ENCODE peak calls at places on chromosomes 7 and 10, in six cellular contexts. Q is lung microvascular endothelial cell; E is Daoy; U is activated T-cell treated with anti-CD3 and anti-CD28 coated beads for 24 hours; T is stomach; C is activated naive CD8-positive, alpha-beta T cell treated with anti-CD3 and anti-CD28 coated beads, Interleukin-2, amount 50 U/mL, for 24 hours. O is an unnamed sample.

GRCh38 chr10:42875792-42876191 is 93.2 kb downstream of the BMS1 start:
- DNase-seq in Q (no peak), E (no peak), U (no peak), T (no peak), C (no peak), O (no peak)

GRCh38 chr7:139950881-139951525 is 111.7 kb downstream of the PARP12 start:
- DNase-seq in Q (no peak), E (no peak), U (no peak), T (no peak), C (no peak), O (no peak)

GRCh38 chr10:74963549-74963948 is 137.1 kb downstream of the KAT6B start:
- DNase-seq in Q (no peak), E (no peak), U (no peak), T (no peak), C (no peak), O (no peak)

GRCh38 chr10:18140149-18140956 is at the start of gene CACNB2:
- DNase-seq in Q (peak), E (peak), U (no peak), T (no peak), C (no peak), O (peak)

GRCh38 chr7:21507627-21508343 is 35.1 kb upstream of the DNAH11 start:
- DNase-seq in Q (peak), E (peak), U (peak), T (peak), C (peak), O (peak)

GRCh38 chr10:128839701-128840100 is 627.3 kb upstream of the MGMT start:
- DNase-seq in Q (no peak), E (no peak), U (no peak), T (no peak), C (no peak), O (no peak)

GRCh38 chr7:47039089-47039648 is 542.7 kb downstream of the TNS3 start:
- DNase-seq in Q (no peak), E (no peak), U (no peak), T (no peak), C (no peak), O (no peak)

GRCh38 chr10:119341236-119342016 is 134.1 kb downstream of the GRK5 start:
- DNase-seq in Q (peak), E (peak), U (peak), T (no peak), C (peak), O (no peak)

GRCh38 chr10:127978481-127978880 is 71.6 kb downstream of the PTPRE start:
- DNase-seq in Q (no peak), E (no peak), U (no peak), T (peak), C (no peak), O (no peak)

GRCh38 chr7:15755061-15755460 is 68.6 kb upstream of the MEOX2 start:
- DNase-seq in Q (no peak), E (no peak), U (no peak), T (no peak), C (no peak), O (no peak)

GRCh38 chr10:127506094-127506493 is 43.0 kb upstream of the NPS start:
- DNase-seq in Q (no peak), E (peak), U (no peak), T (no peak), C (no peak), O (no peak)

GRCh38 chr7:18457832-18458231 is 37.7 kb upstream of the HDAC9 start:
- DNase-seq in Q (peak), E (no peak), U (no peak), T (no peak), C (no peak), O (no peak)

GRCh38 chr7:38830826-38831225 is 78.2 kb downstream of the VPS41 start:
- DNase-seq in Q (no peak), E (no peak), U (no peak), T (no peak), C (no peak), O (no peak)

GRCh38 chr10:43644252-43644651 is 4.4 kb downstream of the ZNF32 start:
- DNase-seq in Q (peak), E (no peak), U (no peak), T (no peak), C (no peak), O (no peak)

GRCh38 chr10:24759706-24760105 is 36.0 kb upstream of the ARHGAP21 start:
- DNase-seq in Q (no peak), E (no peak), U (no peak), T (no peak), C (no peak), O (no peak)